ENCODE peak calls at places on chromosomes 1 and 21, in four cellular contexts. L, H, G and D are unnamed samples.
A peak's percentile ranks its signal among the peaks of the same experiment; 100 is the strongest.

GRCh38 chr1:167219646-167220536 is 795 bp upstream of the POU2F1 start:
- DNase-seq in L (peak; percentile 88), H (peak; percentile 96), G (peak; percentile 43), D (peak; percentile 11)

GRCh38 chr1:32742956-32743355 is 40.4 kb upstream of the SYNC start:
- DNase-seq in L (no peak), H (no peak), G (no peak), D (no peak)

GRCh38 chr1:63326473-63327380 is 4.4 kb downstream of the FOXD3 start:
- DNase-seq in L (no peak), H (no peak), G (no peak), D (no peak)

GRCh38 chr1:150410582-150411101 is 46.7 kb downstream of the RPRD2 start:
- DNase-seq in L (no peak), H (no peak), G (no peak), D (no peak)

GRCh38 chr1:34164510-34165381 is at the start of gene CSMD2:
- DNase-seq in L (no peak), H (no peak), G (peak; percentile 41), D (no peak)

GRCh38 chr1:166354411-166354810 is 187.6 kb upstream of the FAM78B start:
- DNase-seq in L (no peak), H (no peak), G (no peak), D (no peak)

GRCh38 chr1:112906155-112906698 is 49.8 kb downstream of the SLC16A1 start:
- DNase-seq in L (no peak), H (no peak), G (no peak), D (no peak)

GRCh38 chr1:96388421-96389310 is 332.9 kb upstream of the PTBP2 start:
- DNase-seq in L (no peak), H (no peak), G (peak; percentile 73), D (peak; percentile 25)

GRCh38 chr1:201456499-201457309 is 12.3 kb downstream of the PHLDA3 start:
- DNase-seq in L (no peak), H (peak; percentile 21), G (peak; percentile 98), D (no peak)

GRCh38 chr1:996851-997727 is 2.8 kb downstream of the HES4 start:
- DNase-seq in L (no peak), H (no peak), G (no peak), D (no peak)

GRCh38 chr1:221620437-221621384 is 121.2 kb downstream of the DUSP10 start:
- DNase-seq in L (no peak), H (no peak), G (peak; percentile 44), D (no peak)

GRCh38 chr1:75811211-75811981 is 14.7 kb downstream of the MSH4 start:
- DNase-seq in L (no peak), H (no peak), G (peak; percentile 35), D (no peak)

DNA sequence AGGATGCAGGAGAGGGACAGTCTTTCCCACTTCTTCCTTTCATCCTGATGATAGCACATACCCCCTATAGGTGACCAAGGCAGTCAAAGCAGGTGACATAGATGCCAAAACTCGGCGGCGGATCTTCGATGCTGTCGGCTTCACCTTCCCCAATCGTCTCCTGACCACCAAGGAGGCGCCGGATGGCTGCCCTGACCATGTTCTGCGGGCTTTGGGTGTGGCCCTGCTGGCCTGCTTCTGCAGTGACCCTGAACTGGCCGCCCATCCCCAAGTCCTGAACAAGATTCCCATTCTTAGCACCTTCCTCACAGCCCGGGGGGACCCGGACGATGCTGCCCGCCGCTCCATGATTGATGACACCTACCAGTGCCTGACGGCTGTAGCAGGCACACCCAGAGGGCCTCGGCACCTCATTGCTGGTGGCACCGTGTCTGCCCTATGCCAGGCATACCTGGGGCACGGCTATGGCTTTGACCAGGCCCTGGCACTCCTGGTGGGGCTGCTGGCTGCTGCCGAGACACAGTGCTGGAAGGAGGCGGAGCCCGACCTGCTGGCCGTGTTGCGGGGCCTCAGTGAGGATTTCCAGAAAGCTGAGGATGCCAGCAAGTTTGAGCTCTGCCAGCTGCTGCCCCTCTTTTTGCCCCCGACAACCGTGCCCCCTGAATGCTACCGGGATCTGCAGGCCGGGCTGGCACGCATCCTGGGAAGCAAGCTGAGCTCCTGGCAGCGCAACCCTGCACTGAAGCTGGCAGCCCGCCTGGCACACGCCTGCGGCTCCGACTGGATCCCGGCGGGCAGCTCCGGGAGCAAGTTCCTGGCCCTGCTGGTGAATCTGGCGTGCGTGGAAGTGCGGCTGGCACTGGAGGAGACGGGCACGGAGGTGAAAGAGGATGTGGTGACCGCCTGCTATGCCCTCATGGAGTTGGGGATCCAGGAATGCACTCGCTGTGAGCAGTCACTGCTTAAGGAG is 2.9 kb downstream of the NCDN start:
- DNase-seq in L (no peak), H (no peak), G (no peak), D (no peak)
- H3K4me3 ChIP-seq in L (no peak overlapping the region), H (no peak overlapping the region), G (no peak overlapping the region), D (peak overlapping the region; percentile 17)

DNA sequence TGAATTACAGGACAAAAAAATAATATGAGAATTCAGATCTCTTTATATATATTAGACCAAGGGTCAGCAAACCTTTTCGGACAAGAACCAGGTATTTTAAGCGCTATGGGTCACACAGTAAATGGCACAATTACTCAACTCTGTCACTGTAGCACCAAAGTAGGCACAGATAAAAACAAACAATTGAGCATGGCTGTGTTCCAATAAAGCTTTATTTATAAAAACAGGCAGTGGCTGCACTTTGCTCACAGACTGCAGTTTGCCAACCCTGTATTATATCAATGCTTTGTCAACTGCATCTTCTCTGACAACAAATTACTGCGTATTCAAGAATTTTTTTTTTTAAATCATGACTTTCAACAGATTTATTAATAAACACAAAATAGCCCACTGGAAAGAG is 29.8 kb downstream of the EDEM3 start:
- DNase-seq in L (no peak), H (no peak), G (no peak), D (no peak)
- H3K4me3 ChIP-seq in L (no peak overlapping the region), H (no peak overlapping the region), G (no peak overlapping the region), D (no peak overlapping the region)

GRCh38 chr21:34191876-34192275 is 118.5 kb downstream of the MRPS6 start:
- DNase-seq in L (no peak), H (no peak), G (no peak), D (no peak)
- H3K4me3 ChIP-seq in L (no peak overlapping the region), H (no peak overlapping the region), G (no peak overlapping the region), D (no peak overlapping the region)

GRCh38 chr1:198416276-198416675 is 124.2 kb downstream of the ATP6V1G3 start:
- DNase-seq in L (no peak), H (no peak), G (no peak), D (no peak)
- H3K4me3 ChIP-seq in L (no peak overlapping the region), H (no peak overlapping the region), G (no peak overlapping the region), D (no peak overlapping the region)

DNA sequence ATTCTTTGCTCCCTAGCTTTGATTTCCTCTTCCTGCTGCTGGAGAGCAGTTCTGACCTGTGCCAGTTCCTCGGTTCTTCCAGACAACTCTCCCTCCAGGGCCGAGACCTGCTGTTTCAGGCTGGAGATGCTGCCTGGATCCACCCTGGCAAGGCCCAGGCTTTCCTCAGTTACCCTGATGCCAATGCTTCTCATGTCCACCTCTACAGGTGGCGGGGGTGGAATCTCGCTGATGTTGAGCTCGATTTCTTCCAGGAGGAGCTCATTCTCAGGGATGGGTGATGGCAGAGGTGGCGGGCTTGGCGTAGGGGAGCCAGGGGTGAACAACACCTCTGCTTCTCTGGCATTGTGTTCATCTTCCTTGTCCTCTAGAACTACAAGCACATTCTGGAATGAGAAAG is 45.3 kb downstream of the KANK4 start:
- DNase-seq in L (no peak), H (no peak), G (no peak), D (no peak)
- H3K4me3 ChIP-seq in L (no peak overlapping the region), H (no peak overlapping the region), G (no peak overlapping the region), D (no peak overlapping the region)

DNA sequence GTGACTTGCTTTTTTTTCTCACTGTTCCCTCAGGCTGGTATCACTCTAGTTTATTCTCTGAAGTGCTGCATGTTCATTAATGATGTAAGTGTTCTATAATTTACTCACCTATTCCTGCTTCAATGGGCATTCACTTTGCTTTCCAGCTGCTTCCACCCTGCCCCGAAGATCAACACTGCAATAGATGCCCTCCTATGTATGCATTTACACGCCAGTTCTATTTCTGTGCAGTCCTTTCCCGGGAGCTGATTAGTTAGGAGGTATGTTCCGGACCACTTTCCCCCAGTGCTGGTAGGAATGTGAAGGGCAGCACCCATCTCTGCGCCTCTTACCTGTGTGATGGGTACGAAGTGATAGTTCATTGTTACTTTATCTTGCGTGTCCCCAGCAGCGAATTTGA is 103.4 kb downstream of the DHRS3 start:
- DNase-seq in L (no peak), H (no peak), G (no peak), D (no peak)
- H3K4me3 ChIP-seq in L (no peak overlapping the region), H (no peak overlapping the region), G (no peak overlapping the region), D (no peak overlapping the region)

GRCh38 chr1:154500533-154500932 is 1.5 kb upstream of the TDRD10 start:
- DNase-seq in L (no peak), H (no peak), G (no peak), D (no peak)

GRCh38 chr1:154499446-154499845 is 2.6 kb upstream of the TDRD10 start:
- DNase-seq in L (no peak), H (no peak), G (no peak), D (no peak)

GRCh38 chr1:154502742-154503111 is 515 bp upstream of the SHE start:
- DNase-seq in L (no peak), H (no peak), G (no peak), D (no peak)

GRCh38 chr1:154502066-154502741 is at the start of the genes SHE and TDRD10:
- DNase-seq in L (no peak), H (no peak), G (no peak), D (no peak)

DNA sequence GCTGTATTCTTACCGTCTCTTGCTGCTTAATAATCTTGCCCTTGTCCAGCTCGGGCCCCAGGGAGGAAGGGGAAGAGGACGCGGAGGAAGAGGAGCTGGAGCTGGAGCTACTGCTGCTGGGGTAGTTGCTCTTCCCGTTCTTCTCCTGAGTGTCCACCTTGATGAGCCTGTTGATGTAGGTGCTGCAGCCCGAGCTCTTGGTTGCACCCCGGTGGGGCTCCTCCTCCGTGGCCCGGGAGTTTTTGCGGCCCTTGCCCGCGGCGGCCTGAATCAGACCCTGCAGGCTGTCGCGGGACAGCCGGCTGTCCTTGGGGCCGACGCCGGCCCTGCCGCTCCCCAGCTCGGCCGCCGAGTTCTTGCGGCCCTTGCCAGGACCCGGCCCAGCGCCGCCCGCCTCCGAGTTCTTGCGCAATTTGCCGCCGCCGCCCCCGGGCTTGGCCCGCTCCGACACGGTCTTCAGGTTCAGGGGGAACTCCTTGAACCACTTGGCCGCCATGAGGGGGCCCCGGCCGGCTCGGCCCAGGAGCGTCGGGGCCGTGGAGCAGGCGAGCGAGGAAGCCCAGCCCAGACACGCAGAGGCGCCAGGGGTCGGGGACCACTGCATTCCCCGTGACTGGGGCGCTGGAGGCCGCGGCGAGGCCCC is 475 bp upstream of the TDRD10 start:
- DNase-seq in L (no peak), H (no peak), G (no peak), D (no peak)
- H3K4me3 ChIP-seq in L (no peak overlapping the region), H (no peak overlapping the region), G (no peak overlapping the region), D (no peak overlapping the region)

DNA sequence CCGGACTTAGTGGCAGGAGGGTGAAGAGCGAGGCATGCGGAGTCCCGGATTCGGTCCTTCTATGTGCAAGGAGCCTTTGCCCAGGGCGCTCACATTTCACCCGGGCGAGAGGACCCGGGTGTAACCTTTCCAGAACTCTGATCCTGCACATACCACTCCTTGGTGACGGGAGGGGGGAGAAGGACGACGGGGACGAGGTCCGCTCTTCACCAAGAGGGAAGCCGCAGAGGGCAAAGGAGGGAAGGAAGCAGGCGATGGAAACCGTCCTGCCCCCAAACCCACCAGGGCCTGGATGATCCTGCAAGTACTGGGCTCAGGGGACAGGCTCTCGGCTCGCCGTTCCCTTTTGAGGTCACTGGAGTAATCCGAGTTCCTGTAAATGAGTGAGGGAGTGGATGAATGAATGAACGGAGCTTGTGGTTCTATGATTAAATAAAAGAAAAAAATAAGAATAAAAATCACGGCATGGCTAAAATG is 993 bp downstream of the SYPL2 start:
- DNase-seq in L (no peak), H (no peak), G (no peak), D (no peak)
- H3K4me3 ChIP-seq in L (no peak overlapping the region), H (no peak overlapping the region), G (peak overlapping the region; percentile 67), D (no peak overlapping the region)